ENCODE peak calls at places on chromosomes 16 and 17, in nine cellular contexts. J, M, T, Z, I, L, P, O and S are unnamed samples.

GRCh38 chr17:49980703-49981197 is 11.8 kb downstream of the DLX4 start:
- DNase-seq in I (no peak), T (no peak), O (no peak), P (no peak), J (no peak), L (no peak), M (no peak), Z (no peak), S (no peak)

GRCh38 chr16:77170805-77171204 is 20.2 kb upstream of the MON1B start:
- DNase-seq in T (no peak), I (no peak), J (no peak), O (no peak), L (no peak), Z (no peak), P (no peak), M (no peak), S (no peak)

GRCh38 chr16:84319146-84319760 is 24.6 kb downstream of the WFDC1 start:
- DNase-seq in M (no peak), I (no peak), L (no peak), Z (no peak), J (no peak), O (no peak), P (no peak), T (no peak), S (no peak)

GRCh38 chr17:74237321-74237720 is 23.9 kb downstream of the TTYH2 start:
- DNase-seq in T (no peak), Z (no peak), O (no peak), M (no peak), L (no peak), I (no peak), J (no peak), P (no peak), S (no peak)

GRCh38 chr17:49939318-49939717 is 29.7 kb upstream of the DLX4 start:
- DNase-seq in Z (no peak), M (no peak), O (peak), P (no peak), J (no peak), T (no peak), I (no peak), L (no peak), S (no peak)

GRCh38 chr17:4520881-4521600 is 22.4 kb downstream of the SPNS2 start:
- DNase-seq in I (no peak), M (peak), O (no peak), Z (peak), L (peak), J (no peak), T (peak), P (no peak), S (no peak)

GRCh38 chr16:74740795-74741304 is 33.8 kb downstream of the FA2H start:
- DNase-seq in M (peak), I (no peak), O (peak), T (no peak), P (no peak), Z (peak), J (peak), L (no peak), S (no peak)

GRCh38 chr16:75048546-75048945 is 49.7 kb downstream of the ZNRF1 start:
- DNase-seq in J (no peak), M (no peak), O (no peak), L (no peak), Z (no peak), T (no peak), P (no peak), I (no peak), S (no peak)

GRCh38 chr16:86252596-86252995 is 257.7 kb upstream of the FOXF1 start:
- DNase-seq in P (no peak), J (no peak), M (peak), I (no peak), L (peak), O (peak), T (peak), Z (no peak), S (no peak)

GRCh38 chr17:36824678-36825091 is 112.6 kb upstream of the LHX1 start:
- DNase-seq in M (no peak), J (no peak), O (peak), P (no peak), L (peak), Z (no peak), T (peak), I (no peak), S (peak)

GRCh38 chr16:1018447-1018846 is 36.9 kb downstream of the SOX8 start:
- DNase-seq in L (no peak), I (no peak), M (no peak), Z (no peak), P (no peak), J (no peak), T (no peak), O (no peak), S (no peak)

GRCh38 chr16:1021553-1022160 is 40.1 kb downstream of the SOX8 start:
- DNase-seq in L (no peak), M (no peak), I (no peak), P (no peak), T (no peak), Z (no peak), O (no peak), J (no peak), S (no peak)

GRCh38 chr16:1020591-1020990 is 39.0 kb downstream of the SOX8 start:
- DNase-seq in I (no peak), P (no peak), L (no peak), Z (no peak), M (no peak), T (no peak), J (no peak), O (no peak), S (no peak)

GRCh38 chr16:1019234-1019933 is 37.8 kb downstream of the SOX8 start:
- DNase-seq in I (no peak), P (no peak), T (peak), Z (peak), L (peak), O (no peak), J (peak), M (no peak), S (no peak)

DNA sequence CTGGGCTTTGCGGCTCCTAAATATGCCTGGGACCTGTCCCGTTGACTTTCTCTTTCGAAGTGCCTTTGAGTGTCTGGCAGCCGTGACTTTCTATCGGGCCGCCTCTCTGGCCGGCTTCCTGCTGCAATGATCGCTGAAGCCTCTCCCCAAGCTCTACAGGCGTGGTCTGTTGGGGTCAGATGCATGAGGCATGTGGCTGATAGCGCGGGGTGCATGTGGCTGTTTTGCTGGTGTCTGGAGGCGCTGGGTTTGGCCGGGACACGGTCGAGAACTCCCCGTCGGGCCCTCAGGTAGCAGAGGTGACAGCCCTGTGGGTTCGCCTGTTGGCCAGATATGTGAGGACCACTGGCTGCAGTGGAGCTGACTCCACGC is 38.4 kb downstream of the SOX8 start:
- DNase-seq in O (no peak), Z (no peak), T (no peak), M (no peak), J (no peak), L (peak), P (no peak), I (no peak), S (no peak)
- H3K4me3 ChIP-seq in O (no peak), Z (no peak), T (peak), M (no peak), J (peak), L (peak), P (peak), I (no peak), S (no peak)

GRCh38 chr16:67305216-67306071 is 21.1 kb downstream of the KCTD19 start:
- DNase-seq in J (no peak), L (no peak), P (no peak), T (no peak), Z (no peak), O (no peak), M (no peak), I (no peak), S (no peak)
- TF ChIP-seq CTCF in J (no peak), L (no peak), P (no peak), T (no peak), Z (peak), O (no peak), M (no peak), I (no peak), S (no peak)

GRCh38 chr16:10579575-10579964 is 828 bp downstream of the EMP2 start:
- DNase-seq in Z (no peak), L (peak), M (no peak), I (no peak), O (no peak), P (no peak), T (no peak), J (no peak), S (no peak)
- H3K4me3 ChIP-seq in Z (peak), L (peak), M (peak), I (peak), O (no peak), P (peak), T (peak), J (peak), S (peak)

DNA sequence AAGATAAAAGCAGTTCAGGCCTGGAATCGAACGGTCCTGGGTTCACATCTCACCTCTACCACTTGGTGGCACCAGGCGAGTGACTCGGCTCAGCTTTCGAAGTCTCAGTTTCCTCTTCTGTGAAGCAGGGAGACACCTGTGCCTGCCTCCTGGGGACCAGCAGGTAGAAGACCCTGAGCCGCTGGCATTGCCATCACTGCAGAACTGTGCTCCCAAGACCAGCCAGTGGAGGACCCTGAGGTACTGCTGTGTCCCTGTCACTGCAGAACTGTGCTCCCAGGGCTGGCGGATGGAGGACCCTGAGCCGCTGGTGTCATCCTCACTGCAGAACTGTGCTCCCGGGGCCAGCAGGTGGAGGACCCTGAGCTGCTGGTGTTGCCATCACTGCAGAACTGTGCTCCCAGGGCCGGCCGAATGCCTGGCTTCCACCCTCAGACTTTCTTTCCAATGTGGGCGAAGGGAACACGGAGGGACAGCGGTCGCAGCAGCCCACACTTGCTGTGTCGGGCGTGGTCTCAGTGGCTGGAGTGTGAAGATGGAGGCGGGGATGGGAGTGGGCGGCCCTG is 8.7 kb upstream of the SLC7A5 start:
- DNase-seq in P (no peak), J (no peak), M (no peak), L (no peak), T (no peak), I (no peak), Z (no peak), O (no peak), S (no peak)
- TF ChIP-seq CTCF in P (no peak), J (no peak), M (no peak), L (no peak), T (peak), I (peak), Z (peak), O (peak), S (peak)

GRCh38 chr17:17497065-17497844 is 1.1 kb upstream of the RASD1 start:
- DNase-seq in M (no peak), T (no peak), I (no peak), P (no peak), Z (no peak), O (no peak), J (peak), L (peak), S (no peak)
- H3K4me3 ChIP-seq in M (peak), T (no peak), I (peak), P (peak), Z (peak), O (no peak), J (peak), L (peak), S (no peak)

GRCh38 chr17:38667787-38668122 is 7.0 kb downstream of the EPOP start:
- DNase-seq in M (no peak), P (no peak), Z (no peak), I (no peak), L (no peak), J (no peak), T (no peak), O (no peak), S (no peak)

GRCh38 chr17:38663964-38664644 is 10.7 kb downstream of the EPOP start:
- DNase-seq in M (no peak), Z (no peak), L (no peak), P (no peak), T (no peak), O (no peak), I (no peak), J (no peak), S (no peak)

GRCh38 chr17:38663125-38663751 is 11.5 kb downstream of the EPOP start:
- DNase-seq in I (no peak), O (peak), J (peak), T (peak), P (no peak), M (peak), Z (peak), L (peak), S (peak)

GRCh38 chr17:38669520-38669919 is 5.2 kb downstream of the EPOP start:
- DNase-seq in L (no peak), M (no peak), P (no peak), J (no peak), O (no peak), I (no peak), Z (no peak), T (no peak), S (no peak)

GRCh38 chr17:38667099-38667786 is 7.5 kb downstream of the EPOP start:
- DNase-seq in I (no peak), O (peak), T (peak), J (no peak), P (no peak), L (peak), Z (peak), M (peak), S (peak)
- TF ChIP-seq CTCF in I (peak), O (peak), T (peak), J (peak), P (peak), L (peak), Z (peak), M (peak), S (peak)